ENCODE peak calls at places on chromosomes 12 and 14, in four cellular contexts. One of them, this sample, is unnamed.

GRCh38 chr12:62466018-62466595 is 519 bp upstream of the MON2 start:
- DNase-seq in astrocyte of the spinal cord: peak; percentile 44
- DNase-seq in AG04450: no peak
- DNase-seq in AG09309: no peak
- DNase-seq in this sample: no peak

GRCh38 chr14:50573862-50574261 is 13.9 kb downstream of the ATL1 start:
- DNase-seq in AG09309: no peak
- DNase-seq in astrocyte of the spinal cord: no peak
- DNase-seq in AG04450: no peak
- DNase-seq in this sample: no peak

GRCh38 chr12:124609041-124609984 is 41.9 kb upstream of the NCOR2 start:
- DNase-seq in AG04450: no peak
- DNase-seq in AG09309: no peak
- DNase-seq in astrocyte of the spinal cord: peak; percentile 85
- DNase-seq in this sample: no peak

GRCh38 chr14:77926942-77927341 is 127.0 kb downstream of the ADCK1 start:
- DNase-seq in AG09309: no peak
- DNase-seq in astrocyte of the spinal cord: no peak
- DNase-seq in AG04450: no peak
- DNase-seq in this sample: no peak

GRCh38 chr12:110858848-110859247 is 12.1 kb downstream of the CCDC63 start:
- DNase-seq in astrocyte of the spinal cord: no peak
- DNase-seq in AG04450: no peak
- DNase-seq in AG09309: no peak
- DNase-seq in this sample: no peak

GRCh38 chr12:47408171-47408871 is 297.5 kb downstream of the RPAP3 start:
- DNase-seq in AG09309: no peak
- DNase-seq in AG04450: no peak
- DNase-seq in astrocyte of the spinal cord: no peak
- DNase-seq in this sample: no peak

GRCh38 chr12:115322275-115322674 is 638.3 kb upstream of the TBX3 start:
- DNase-seq in AG04450: no peak
- DNase-seq in AG09309: no peak
- DNase-seq in astrocyte of the spinal cord: peak; percentile 51
- DNase-seq in this sample: no peak

GRCh38 chr14:80638620-80639215 is 302.8 kb downstream of the CEP128 start:
- DNase-seq in AG04450: peak; percentile 58
- DNase-seq in AG09309: peak; percentile 47
- DNase-seq in astrocyte of the spinal cord: peak; percentile 70
- DNase-seq in this sample: peak; percentile 71

GRCh38 chr12:62133440-62133839 is 126.8 kb upstream of the USP15 start:
- DNase-seq in AG09309: no peak
- DNase-seq in astrocyte of the spinal cord: no peak
- DNase-seq in AG04450: no peak
- DNase-seq in this sample: no peak

GRCh38 chr12:57765003-57765697 is 1.7 kb downstream of the CYP27B1 start:
- DNase-seq in AG04450: no peak
- DNase-seq in astrocyte of the spinal cord: no peak
- DNase-seq in AG09309: no peak
- DNase-seq in this sample: no peak

GRCh38 chr14:23727566-23728335 is 91.6 kb downstream of the DHRS2 start:
- DNase-seq in AG04450: no peak
- DNase-seq in AG09309: peak; percentile 5
- DNase-seq in astrocyte of the spinal cord: peak; percentile 24
- DNase-seq in this sample: peak; percentile 17

GRCh38 chr12:23472329-23472971 is 477.0 kb downstream of the SOX5 start:
- DNase-seq in AG04450: no peak
- DNase-seq in AG09309: no peak
- DNase-seq in astrocyte of the spinal cord: no peak
- DNase-seq in this sample: no peak

GRCh38 chr14:23478109-23478698 is 8.7 kb downstream of the NGDN start:
- DNase-seq in AG09309: peak; percentile 29
- DNase-seq in AG04450: peak; percentile 37
- DNase-seq in astrocyte of the spinal cord: peak; percentile 69
- DNase-seq in this sample: peak; percentile 30

GRCh38 chr12:51460519-51460918 is 35.9 kb downstream of the SLC4A8 start:
- DNase-seq in astrocyte of the spinal cord: peak; percentile 9
- DNase-seq in AG04450: no peak
- DNase-seq in AG09309: no peak
- DNase-seq in this sample: no peak

GRCh38 chr12:30739020-30739419 is 15.7 kb downstream of the CAPRIN2 start:
- DNase-seq in AG04450: no peak
- DNase-seq in astrocyte of the spinal cord: no peak
- DNase-seq in AG09309: no peak
- DNase-seq in this sample: no peak

GRCh38 chr14:106694638-106695393 is 1168.4 kb downstream of the TMEM121 start:
- DNase-seq in AG09309: no peak
- DNase-seq in astrocyte of the spinal cord: no peak
- DNase-seq in AG04450: no peak
- DNase-seq in this sample: no peak

GRCh38 chr12:123019841-123020138 is 39.3 kb downstream of the ARL6IP4 start:
- DNase-seq in AG04450: no peak
- DNase-seq in AG09309: no peak
- DNase-seq in astrocyte of the spinal cord: no peak
- DNase-seq in this sample: no peak

GRCh38 chr14:77593501-77593911 is 22.9 kb downstream of the SPTLC2 start:
- DNase-seq in AG09309: no peak
- DNase-seq in AG04450: no peak
- DNase-seq in astrocyte of the spinal cord: peak; percentile 45
- DNase-seq in this sample: no peak

GRCh38 chr12:120726510-120726793 is 826 bp downstream of the ACADS start:
- DNase-seq in AG09309: no peak
- DNase-seq in AG04450: no peak
- DNase-seq in astrocyte of the spinal cord: no peak
- DNase-seq in this sample: no peak

GRCh38 chr14:54633076-54633475 is 66.1 kb downstream of the SAMD4A start:
- DNase-seq in AG04450: no peak
- DNase-seq in AG09309: no peak
- DNase-seq in astrocyte of the spinal cord: no peak
- DNase-seq in this sample: no peak